ENCODE peak calls at places on chromosomes 3 and 15, in nine cellular contexts. O is GM06990, V is mesothelial cell of epicardium, A is skeletal muscle cell, H is HuH-7, J is COR-L47, L is NAMALWA, S is AG08396, B is A549. W is an unnamed sample.
A peak's percentile ranks its signal among the peaks of the same experiment; 100 is the strongest.

GRCh38 chr15:45139770-45140169 is 10.0 kb downstream of the DUOX1 start:
- DNase-seq in A (no peak), V (no peak), H (no peak), S (no peak), J (no peak), L (no peak), O (no peak), B (no peak), W (no peak)

GRCh38 chr3:48388966-48389365 is 16.9 kb downstream of the FBXW12 start:
- DNase-seq in H (no peak), L (no peak), S (no peak), V (no peak), A (no peak), J (no peak), O (no peak), B (no peak), W (no peak)

GRCh38 chr3:25679166-25679565 is 14.5 kb upstream of the TOP2B start:
- DNase-seq in H (no peak), O (no peak), A (no peak), V (no peak), J (no peak), L (no peak), S (no peak), B (no peak), W (peak; percentile 16)

GRCh38 chr3:112811917-112812660 is 34.6 kb downstream of the CD200R1L start:
- DNase-seq in O (no peak), J (no peak), V (no peak), S (no peak), L (no peak), A (no peak), B (no peak), H (no peak), W (no peak)

GRCh38 chr15:62858343-62858742 is 184.2 kb upstream of the TPM1 start:
- DNase-seq in J (no peak), L (no peak), H (no peak), S (no peak), A (no peak), V (no peak), O (no peak), B (no peak), W (peak; percentile 54)

GRCh38 chr15:90211440-90212168 is 10.5 kb downstream of the SEMA4B start:
- DNase-seq in B (peak; percentile 96), O (no peak), V (no peak), H (no peak), S (no peak), A (no peak), J (no peak), L (no peak), W (no peak)

GRCh38 chr3:40546811-40547210 is 22.1 kb downstream of the ZNF621 start:
- DNase-seq in H (no peak), J (no peak), O (no peak), B (no peak), A (peak; percentile 77), V (no peak), S (peak; percentile 57), L (no peak), W (no peak)

GRCh38 chr3:4957978-4958377 is 21.3 kb upstream of the BHLHE40 start:
- DNase-seq in V (no peak), J (no peak), L (no peak), B (no peak), S (no peak), A (no peak), O (no peak), H (no peak), W (no peak)

GRCh38 chr3:71185733-71186455 is 397.6 kb downstream of the FOXP1 start:
- DNase-seq in A (no peak), V (no peak), L (peak; percentile 49), B (no peak), O (no peak), H (no peak), J (no peak), S (no peak), W (no peak)

GRCh38 chr3:42802876-42803799 is 1.2 kb downstream of the HIGD1A start:
- DNase-seq in V (no peak), L (no peak), S (peak; percentile 16), B (peak; percentile 18), A (no peak), O (no peak), J (no peak), H (peak; percentile 43), W (peak; percentile 33)

GRCh38 chr3:111338059-111338698 is 203.8 kb upstream of the CD96 start:
- DNase-seq in S (peak; percentile 52), B (peak; percentile 31), A (peak; percentile 55), L (peak; percentile 51), O (no peak), H (peak; percentile 42), V (no peak), J (peak; percentile 72), W (peak; percentile 62)

GRCh38 chr3:45957606-45958005 is 14.3 kb downstream of the CXCR6 start:
- DNase-seq in B (no peak), H (no peak), V (no peak), L (no peak), O (no peak), J (peak; percentile 1), S (no peak), A (no peak), W (no peak)

GRCh38 chr3:26260073-26260623 is 362.4 kb upstream of the LRRC3B start:
- DNase-seq in A (no peak), J (no peak), L (no peak), V (no peak), B (no peak), O (no peak), S (no peak), H (no peak), W (no peak)

GRCh38 chr3:165607221-165607620 is 230.0 kb downstream of the BCHE start:
- DNase-seq in O (no peak), V (no peak), S (no peak), H (no peak), J (no peak), A (no peak), L (no peak), B (no peak), W (no peak)

GRCh38 chr3:156742401-156742800 is 68.0 kb downstream of the TIPARP start:
- DNase-seq in O (no peak), S (no peak), V (no peak), L (no peak), H (no peak), B (no peak), J (no peak), A (no peak), W (no peak)

GRCh38 chr3:27357665-27358258 is 11.4 kb downstream of the NEK10 start:
- DNase-seq in A (peak; percentile 9), H (peak; percentile 55), B (peak; percentile 47), J (no peak), S (peak; percentile 40), V (no peak), L (peak; percentile 80), O (peak; percentile 11), W (peak; percentile 74)